ENCODE peak calls at places on chromosomes 11 and 22, in ten cellular contexts. A is stomach, Y is lower leg skin, B is H54, U is body of pancreas, K is A549, F is IMR-90, P is right lobe of liver, S is sigmoid colon, O is breast epithelium. W is an unnamed sample.

GRCh38 chr11:19756675-19757475 is 44.2 kb downstream of the NAV2 start:
- DNase-seq in A (no peak), Y (no peak), B (no peak), U (no peak), K (no peak), F (no peak), P (no peak), S (peak), O (no peak), W (no peak)

GRCh38 chr11:116651098-116651756 is 121.6 kb downstream of the BUD13 start:
- DNase-seq in A (no peak), Y (no peak), B (no peak), U (no peak), K (no peak), F (no peak), P (no peak), S (no peak), O (no peak), W (no peak)

GRCh38 chr11:6632116-6633073 is 13.2 kb upstream of the TPP1 start:
- DNase-seq in A (no peak), Y (no peak), B (no peak), U (no peak), K (no peak), F (no peak), P (no peak), S (no peak), O (no peak), W (no peak)

GRCh38 chr11:95066721-95067041 is at the start of gene SRSF8:
- DNase-seq in A (no peak), Y (no peak), B (no peak), U (no peak), K (no peak), F (no peak), P (no peak), S (no peak), O (no peak), W (no peak)

GRCh38 chr11:62905927-62906531 is 15.1 kb downstream of the CHRM1 start:
- DNase-seq in A (peak), Y (peak), B (peak), U (peak), K (peak), F (peak), P (peak), S (peak), O (peak), W (peak)

GRCh38 chr11:120718171-120718570 is 206.6 kb downstream of the GRIK4 start:
- DNase-seq in A (no peak), Y (no peak), B (no peak), U (no peak), K (no peak), F (no peak), P (no peak), S (no peak), O (no peak), W (peak)

GRCh38 chr22:38273135-38273761 is 438 bp upstream of the TMEM184B start:
- DNase-seq in A (no peak), Y (no peak), B (no peak), U (no peak), K (no peak), F (no peak), P (no peak), S (no peak), O (no peak), W (no peak)

GRCh38 chr11:119472186-119472855 is 49.3 kb upstream of the THY1 start:
- DNase-seq in A (peak), Y (peak), B (no peak), U (no peak), K (no peak), F (peak), P (no peak), S (no peak), O (peak), W (no peak)

GRCh38 chr22:19741053-19741452 is 17.7 kb downstream of the GP1BB start:
- DNase-seq in A (no peak), Y (no peak), B (no peak), U (no peak), K (no peak), F (no peak), P (no peak), S (no peak), O (no peak), W (no peak)

GRCh38 chr22:45318558-45319318 is 9.0 kb downstream of the FAM118A start:
- DNase-seq in A (no peak), Y (no peak), B (no peak), U (no peak), K (no peak), F (peak), P (no peak), S (no peak), O (no peak), W (no peak)

GRCh38 chr11:35304900-35305299 is 114.5 kb downstream of the SLC1A2 start:
- DNase-seq in A (no peak), Y (no peak), B (no peak), U (no peak), K (no peak), F (no peak), P (no peak), S (no peak), O (no peak), W (no peak)

GRCh38 chr11:34825315-34825669 is 90.9 kb downstream of the APIP start:
- DNase-seq in A (no peak), Y (no peak), B (no peak), U (no peak), K (no peak), F (no peak), P (no peak), S (no peak), O (no peak), W (no peak)

GRCh38 chr11:34680206-34680605 is 59.3 kb downstream of the EHF start:
- DNase-seq in A (no peak), Y (no peak), B (peak), U (no peak), K (peak), F (peak), P (no peak), S (no peak), O (no peak), W (no peak)

GRCh38 chr11:111688028-111688427 is 78.2 kb downstream of the PPP2R1B start:
- DNase-seq in A (no peak), Y (no peak), B (no peak), U (no peak), K (no peak), F (no peak), P (peak), S (no peak), O (no peak), W (no peak)

GRCh38 chr22:31867386-31868153 is 76.8 kb upstream of the YWHAH start:
- DNase-seq in A (no peak), Y (no peak), B (no peak), U (no peak), K (no peak), F (no peak), P (no peak), S (no peak), O (no peak), W (no peak)

GRCh38 chr11:125976156-125976555 is 30.3 kb downstream of the VSIG10L2 start:
- DNase-seq in A (no peak), Y (no peak), B (no peak), U (no peak), K (no peak), F (no peak), P (no peak), S (no peak), O (no peak), W (no peak)

GRCh38 chr22:47151490-47151889 is 389.0 kb downstream of the TBC1D22A start:
- DNase-seq in A (no peak), Y (no peak), B (peak), U (no peak), K (no peak), F (peak), P (no peak), S (no peak), O (no peak), W (no peak)

GRCh38 chr11:104256525-104256924 is 92.6 kb upstream of the PDGFD start:
- DNase-seq in A (no peak), Y (no peak), B (no peak), U (no peak), K (peak), F (peak), P (no peak), S (no peak), O (no peak), W (no peak)

GRCh38 chr11:6568191-6568918 is 35.1 kb downstream of the RRP8 start:
- DNase-seq in A (peak), Y (no peak), B (peak), U (peak), K (peak), F (peak), P (peak), S (peak), O (no peak), W (peak)

GRCh38 chr11:43035011-43035564 is 276.7 kb upstream of the API5 start:
- DNase-seq in A (no peak), Y (no peak), B (no peak), U (no peak), K (no peak), F (no peak), P (no peak), S (no peak), O (no peak), W (no peak)

GRCh38 chr22:29456211-29456671 is 17.9 kb downstream of the RFPL1 start:
- DNase-seq in A (no peak), Y (no peak), B (no peak), U (no peak), K (no peak), F (peak), P (no peak), S (no peak), O (no peak), W (no peak)

GRCh38 chr11:44377914-44378321 is 68.0 kb upstream of the ALX4 start:
- DNase-seq in A (no peak), Y (no peak), B (no peak), U (no peak), K (no peak), F (no peak), P (no peak), S (no peak), O (no peak), W (no peak)

GRCh38 chr22:31344369-31345330 is 1.5 kb downstream of the PATZ1 start:
- DNase-seq in A (peak), Y (peak), B (no peak), U (peak), K (no peak), F (peak), P (peak), S (peak), O (peak), W (peak)

GRCh38 chr11:18495703-18496102 is 31.0 kb downstream of the TSG101 start:
- DNase-seq in A (no peak), Y (no peak), B (no peak), U (no peak), K (no peak), F (no peak), P (no peak), S (no peak), O (no peak), W (no peak)

GRCh38 chr22:22684605-22685561 is 40.5 kb downstream of the GGTLC2 start:
- DNase-seq in A (no peak), Y (no peak), B (no peak), U (peak), K (peak), F (peak), P (peak), S (peak), O (no peak), W (no peak)

GRCh38 chr22:45881524-45881875 is 95.5 kb downstream of the WNT7B start:
- DNase-seq in A (no peak), Y (no peak), B (no peak), U (no peak), K (no peak), F (no peak), P (no peak), S (peak), O (no peak), W (no peak)

GRCh38 chr11:2376751-2377451 is at the start of gene CD81:
- DNase-seq in A (peak), Y (peak), B (peak), U (peak), K (peak), F (peak), P (peak), S (no peak), O (no peak), W (peak)

GRCh38 chr22:43750751-43751150 is 61.4 kb downstream of the EFCAB6 start:
- DNase-seq in A (no peak), Y (no peak), B (no peak), U (no peak), K (no peak), F (no peak), P (no peak), S (no peak), O (no peak), W (no peak)

GRCh38 chr11:119389611-119390254 is 8.2 kb upstream of the USP2 start:
- DNase-seq in A (no peak), Y (no peak), B (no peak), U (peak), K (no peak), F (no peak), P (no peak), S (no peak), O (no peak), W (no peak)

GRCh38 chr11:15073361-15074205 is at the start of gene CALCB:
- DNase-seq in A (no peak), Y (no peak), B (no peak), U (peak), K (peak), F (peak), P (no peak), S (no peak), O (no peak), W (no peak)

GRCh38 chr11:77080643-77081210 is 14.0 kb downstream of the CAPN5 start:
- DNase-seq in A (peak), Y (no peak), B (no peak), U (peak), K (no peak), F (peak), P (no peak), S (peak), O (no peak), W (no peak)

GRCh38 chr11:132402056-132402684 is 1031.8 kb downstream of the NTM start:
- DNase-seq in A (no peak), Y (no peak), B (peak), U (no peak), K (peak), F (peak), P (peak), S (no peak), O (no peak), W (peak)

GRCh38 chr11:61778920-61779650 is 13.3 kb downstream of the TMEM258 start:
- DNase-seq in A (no peak), Y (no peak), B (no peak), U (no peak), K (no peak), F (no peak), P (no peak), S (no peak), O (no peak), W (no peak)

GRCh38 chr11:58739725-58740430 is 8.1 kb upstream of the GLYAT start:
- DNase-seq in A (no peak), Y (no peak), B (no peak), U (no peak), K (no peak), F (peak), P (no peak), S (no peak), O (no peak), W (no peak)

GRCh38 chr11:106466441-106467190 is 389.2 kb downstream of the AASDHPPT start:
- DNase-seq in A (no peak), Y (no peak), B (no peak), U (no peak), K (no peak), F (peak), P (no peak), S (no peak), O (no peak), W (no peak)

DNA sequence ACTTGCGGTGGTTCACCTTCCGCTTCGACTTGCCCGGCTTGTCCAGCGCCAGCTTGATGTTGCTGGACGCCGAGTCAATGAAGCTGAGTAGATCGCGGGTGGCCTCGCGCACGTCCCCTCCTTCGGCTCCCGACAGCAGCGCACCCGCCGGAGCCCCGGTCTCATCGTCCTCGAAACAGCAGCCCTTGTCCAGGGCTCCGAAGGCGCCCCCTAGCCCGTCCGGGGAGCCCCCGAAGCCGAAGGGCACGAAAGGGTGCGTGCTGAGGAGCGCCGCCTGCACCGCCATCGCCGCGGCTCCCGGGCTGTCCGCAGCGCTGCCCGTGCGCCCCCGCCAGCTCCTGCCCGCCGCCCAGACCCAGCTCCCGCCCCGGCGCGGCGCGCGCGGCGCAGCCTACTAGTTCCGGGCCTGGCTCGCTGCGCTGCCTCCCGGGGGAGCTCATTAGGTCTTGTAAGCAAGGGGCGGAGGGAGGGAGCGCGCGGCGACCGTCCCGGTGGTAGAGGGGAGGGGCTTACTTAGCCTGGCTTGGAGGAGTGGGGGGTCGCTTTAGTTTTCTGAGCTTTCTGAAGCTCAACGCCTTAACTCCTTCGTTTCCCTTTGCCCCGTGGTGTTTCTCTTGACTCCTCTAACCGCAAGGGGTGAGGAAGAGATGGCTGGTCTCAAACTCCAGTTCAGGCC is at the start of gene FAM181B:
- DNase-seq in A (peak), Y (no peak), B (no peak), U (peak), K (peak), F (no peak), P (peak), S (peak), O (peak), W (peak)
- TF ChIP-seq POLR2A in A (no peak), Y (no peak), B (no peak), U (peak), K (no peak), F (no peak), P (no peak), S (no peak), O (no peak), W (peak)

DNA sequence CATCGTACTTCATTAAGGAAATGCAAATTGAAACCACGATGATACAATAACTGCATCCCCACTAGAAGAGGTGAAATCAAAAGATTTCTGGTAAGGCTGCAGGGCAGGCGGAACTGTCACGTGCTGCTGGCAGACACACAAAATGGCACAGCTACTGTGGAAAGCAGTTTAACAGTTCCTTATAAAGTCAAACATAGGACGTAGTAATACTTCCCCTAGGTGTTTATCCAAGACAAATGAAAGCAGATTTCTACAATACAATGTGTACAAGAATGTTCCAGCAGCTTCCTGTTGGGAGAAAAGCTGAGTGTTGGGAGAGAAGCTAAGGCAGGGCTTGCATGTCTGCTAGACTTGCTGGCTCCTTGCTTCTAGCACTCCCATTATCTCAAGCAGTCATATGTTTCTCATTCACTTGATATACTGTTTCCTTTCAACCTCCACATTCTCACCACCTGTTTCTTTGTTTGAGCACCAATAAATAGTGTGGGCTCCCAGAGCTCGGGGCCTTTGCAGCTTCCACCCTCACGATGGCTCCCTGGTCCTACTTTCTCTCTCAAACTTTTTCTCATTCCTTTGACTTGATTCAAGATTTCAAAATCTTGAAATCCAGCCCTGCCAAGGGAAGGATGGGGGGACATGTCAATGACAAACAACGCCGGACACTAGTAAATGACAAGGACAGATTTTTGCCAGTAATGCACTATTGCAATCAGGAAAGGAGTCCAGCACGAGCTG is 21.3 kb upstream of the IL17RA start:
- DNase-seq in A (peak), Y (no peak), B (no peak), U (no peak), K (no peak), F (no peak), P (peak), S (no peak), O (peak), W (peak)
- TF ChIP-seq POLR2A in A (no peak), Y (no peak), B (no peak), U (no peak), K (no peak), F (no peak), P (no peak), S (no peak), O (no peak), W (no peak)

DNA sequence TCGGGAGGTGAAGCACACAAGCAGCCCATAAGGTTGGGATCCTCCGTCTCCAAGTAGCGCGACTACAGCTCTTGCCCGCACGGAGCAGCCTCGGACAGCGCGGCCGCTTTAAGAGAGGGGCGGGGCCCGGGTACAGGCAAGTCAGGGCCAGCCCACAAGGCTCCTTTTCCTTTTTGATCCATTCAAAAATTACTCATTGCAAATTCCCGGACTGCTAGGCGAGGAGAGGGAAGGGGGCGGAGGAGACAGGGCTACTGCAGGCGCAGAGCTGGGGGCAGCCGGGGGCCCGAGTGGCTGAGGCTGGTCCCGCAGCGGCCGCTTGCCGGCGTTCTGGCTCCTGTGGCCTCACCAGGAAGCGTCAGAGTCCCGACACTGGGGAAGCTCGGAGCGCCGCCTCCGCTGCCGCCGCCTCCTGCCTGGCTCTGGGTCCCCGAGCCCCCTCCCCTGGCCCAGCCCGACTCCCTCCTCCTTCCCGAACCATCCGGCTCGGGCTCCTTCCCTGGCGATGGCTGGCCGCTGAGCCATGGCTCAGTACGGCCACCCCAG is at the start of gene UBASH3B:
- DNase-seq in A (peak), Y (peak), B (peak), U (peak), K (peak), F (peak), P (peak), S (peak), O (peak), W (peak)
- TF ChIP-seq POLR2A in A (no peak), Y (no peak), B (peak), U (peak), K (peak), F (peak), P (peak), S (no peak), O (no peak), W (peak)

GRCh38 chr11:65423516-65424199 is 1.1 kb downstream of the NEAT1 start:
- DNase-seq in A (peak), Y (no peak), B (no peak), U (peak), K (peak), F (peak), P (peak), S (peak), O (no peak), W (peak)
- TF ChIP-seq POLR2A in A (no peak), Y (no peak), B (peak), U (no peak), K (peak), F (no peak), P (no peak), S (no peak), O (peak), W (no peak)

GRCh38 chr22:20858615-20859416 is at the start of the genes PI4KA and SNAP29:
- DNase-seq in A (peak), Y (peak), B (peak), U (peak), K (peak), F (peak), P (peak), S (peak), O (peak), W (peak)
- TF ChIP-seq POLR2A in A (no peak), Y (no peak), B (peak), U (peak), K (peak), F (peak), P (peak), S (peak), O (no peak), W (peak)

W was measured in adrenal gland.